ENCODE peak calls at places on chromosomes 6 and 20, in seven cellular contexts. B is stomach, E is AG10803, Y is adrenal gland, R is AG04449, X is epithelial cell of proximal tubule, A is fibroblast of mammary gland. L is an unnamed sample.

GRCh38 chr6:135496805-135497411 is 632 bp downstream of the AHI1 start:
- DNase-seq in R (no peak), E (no peak), X (no peak), Y (no peak), B (no peak), A (no peak), L (no peak)

GRCh38 chr6:7728855-7729590 is 3.1 kb downstream of the BMP6 start:
- DNase-seq in R (no peak), X (no peak), B (no peak), A (no peak), E (no peak), Y (no peak), L (no peak)

GRCh38 chr20:54085910-54086309 is 15.5 kb upstream of the BCAS1 start:
- DNase-seq in B (no peak), X (no peak), R (no peak), A (no peak), E (peak), Y (no peak), L (no peak)

GRCh38 chr6:142550310-142550709 is 248.5 kb downstream of the ADGRG6 start:
- DNase-seq in E (no peak), X (no peak), Y (no peak), R (no peak), A (no peak), B (no peak), L (no peak)

GRCh38 chr6:6508603-6509002 is 79.9 kb upstream of the LY86 start:
- DNase-seq in X (no peak), R (no peak), A (no peak), B (no peak), E (no peak), Y (no peak), L (no peak)

GRCh38 chr20:34708621-34709043 is 4.5 kb downstream of the TP53INP2 start:
- DNase-seq in B (peak), E (peak), A (peak), Y (peak), R (no peak), X (no peak), L (peak)

GRCh38 chr20:17445561-17445960 is 85.6 kb downstream of the BFSP1 start:
- DNase-seq in X (no peak), E (no peak), B (no peak), A (no peak), Y (peak), R (no peak), L (no peak)

GRCh38 chr20:53582574-53583351 is 10.9 kb downstream of the ZNF217 start:
- DNase-seq in Y (peak), A (peak), X (peak), R (peak), B (peak), E (peak), L (peak)

GRCh38 chr6:106903299-106903698 is 71.2 kb downstream of the CD24 start:
- DNase-seq in B (no peak), Y (no peak), X (no peak), R (no peak), A (no peak), E (no peak), L (no peak)

GRCh38 chr20:60583741-60584140 is 625.5 kb downstream of the CDH26 start:
- DNase-seq in A (peak), X (no peak), R (no peak), E (peak), Y (no peak), B (no peak), L (no peak)

GRCh38 chr6:27251672-27252251 is 4.3 kb downstream of the PRSS16 start:
- DNase-seq in E (peak), X (no peak), A (peak), Y (peak), R (no peak), B (peak), L (no peak)

GRCh38 chr20:56870271-56870670 is 241.2 kb downstream of the TFAP2C start:
- DNase-seq in R (no peak), X (no peak), Y (no peak), B (no peak), A (no peak), E (no peak), L (no peak)

GRCh38 chr20:7770046-7770445 is 170.2 kb downstream of the HAO1 start:
- DNase-seq in Y (no peak), R (no peak), B (no peak), E (no peak), X (no peak), A (no peak), L (no peak)

GRCh38 chr6:32689531-32690505 is 23.4 kb upstream of the HLA-DQB1 start:
- DNase-seq in A (peak), Y (no peak), R (no peak), E (no peak), X (no peak), B (no peak), L (peak)

GRCh38 chr6:76867182-76867581 is 596.1 kb downstream of the HTR1B start:
- DNase-seq in A (no peak), R (no peak), Y (no peak), B (no peak), X (no peak), E (no peak), L (no peak)

GRCh38 chr6:149451361-149452061 is 33.3 kb downstream of the ZC3H12D start:
- DNase-seq in E (no peak), X (no peak), R (no peak), B (no peak), Y (no peak), A (no peak), L (no peak)
- H3K4me3 ChIP-seq in E (no peak), X (no peak), R (peak), B (peak), Y (no peak), A (no peak), L (peak)

GRCh38 chr6:111418971-111419693 is 63.9 kb downstream of the REV3L start:
- DNase-seq in E (peak), X (no peak), B (no peak), R (peak), Y (no peak), A (peak), L (peak)

GRCh38 chr6:111427341-111428116 is 55.5 kb downstream of the REV3L start:
- DNase-seq in E (peak), A (peak), Y (no peak), B (no peak), X (peak), R (peak), L (peak)

GRCh38 chr6:111417946-111418345 is 65.1 kb downstream of the REV3L start:
- DNase-seq in A (peak), Y (no peak), B (no peak), R (no peak), E (peak), X (no peak), L (no peak)

GRCh38 chr6:111423960-111424846 is 58.8 kb downstream of the REV3L start:
- DNase-seq in A (peak), E (peak), Y (peak), X (no peak), R (no peak), B (peak), L (peak)

GRCh38 chr6:111423055-111423633 is 59.9 kb downstream of the REV3L start:
- DNase-seq in E (no peak), Y (no peak), X (no peak), R (no peak), A (peak), B (no peak), L (no peak)
- H3K4me3 ChIP-seq in E (no peak), Y (no peak), X (no peak), R (no peak), A (no peak), B (no peak), L (no peak)

DNA sequence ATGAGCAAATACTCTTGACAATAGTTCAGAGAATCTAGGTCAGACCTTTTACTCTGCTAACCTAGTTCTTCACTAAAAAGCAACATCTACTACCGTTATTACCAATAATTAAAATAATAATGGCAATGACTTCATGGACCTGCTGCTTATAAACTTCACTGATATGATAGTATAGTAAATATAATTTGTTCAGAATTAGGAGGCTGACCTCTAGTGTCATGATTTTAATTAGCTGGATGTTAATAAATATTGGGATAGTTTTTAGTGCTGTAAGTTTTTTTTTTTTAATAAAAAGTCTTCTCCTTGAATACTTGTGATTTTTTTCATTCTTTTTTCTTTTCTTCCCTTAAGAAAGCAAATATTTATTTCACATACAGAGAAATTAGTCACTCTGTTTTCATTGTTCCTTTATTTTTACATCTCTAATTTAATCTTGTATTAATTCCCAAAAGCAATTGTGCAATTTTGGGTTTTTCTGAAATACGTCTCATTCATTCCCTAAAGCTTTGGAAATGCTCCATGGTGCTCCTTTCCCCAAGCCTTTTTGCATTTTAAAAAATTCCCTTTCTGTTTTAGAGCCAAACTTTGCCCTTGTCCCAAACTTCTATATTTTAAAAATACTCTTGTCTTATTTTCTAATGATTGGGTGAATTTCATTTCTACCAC is 46.6 kb upstream of the UST start:
- DNase-seq in Y (no peak), X (no peak), A (peak), B (no peak), E (peak), R (no peak), L (peak)
- H3K4me3 ChIP-seq in Y (no peak), X (peak), A (peak), B (peak), E (peak), R (peak), L (peak)

GRCh38 chr6:131547524-131547923 is 25.5 kb upstream of the ARG1 start:
- DNase-seq in R (no peak), E (no peak), Y (no peak), A (no peak), B (no peak), X (no peak), L (no peak)

GRCh38 chr6:131555992-131556391 is 17.0 kb upstream of the ARG1 start:
- DNase-seq in E (no peak), X (no peak), Y (no peak), B (no peak), A (no peak), R (no peak), L (no peak)

GRCh38 chr6:131548441-131548840 is 24.6 kb upstream of the ARG1 start:
- DNase-seq in B (no peak), Y (no peak), X (no peak), A (peak), E (no peak), R (no peak), L (no peak)

DNA sequence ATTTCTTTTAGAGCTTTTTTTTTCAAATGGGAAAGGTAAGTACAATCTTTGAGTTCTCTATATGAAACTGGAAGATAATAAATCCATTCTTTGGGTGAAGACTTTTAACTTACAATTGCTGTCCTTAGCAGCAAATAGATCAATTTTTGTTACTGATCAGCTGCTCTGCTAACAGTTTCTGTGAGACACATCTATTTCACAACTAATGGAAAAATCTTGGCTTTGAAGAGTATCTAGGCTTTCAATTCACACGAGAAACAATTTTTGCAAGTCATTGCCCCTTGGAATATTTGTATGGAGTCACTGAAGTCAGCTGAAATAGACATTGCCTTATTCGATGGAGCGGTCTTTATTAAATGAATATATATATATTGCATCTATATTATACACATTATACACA is 20.5 kb upstream of the ARG1 start:
- DNase-seq in R (no peak), Y (no peak), X (no peak), B (no peak), E (no peak), A (no peak), L (no peak)
- H3K4me3 ChIP-seq in R (no peak), Y (no peak), X (no peak), B (no peak), E (no peak), A (no peak), L (no peak)

GRCh38 chr6:109021870-109022269 is 72.8 kb downstream of the SESN1 start:
- DNase-seq in Y (no peak), A (no peak), E (no peak), X (no peak), R (no peak), B (no peak), L (no peak)
- H3K4me3 ChIP-seq in Y (no peak), A (no peak), E (no peak), X (no peak), R (no peak), B (no peak), L (no peak)

GRCh38 chr6:167404385-167405049 is 79.6 kb downstream of the TTLL2 start:
- DNase-seq in X (no peak), R (no peak), Y (no peak), B (no peak), E (no peak), A (no peak), L (no peak)
- H3K4me3 ChIP-seq in X (no peak), R (no peak), Y (no peak), B (no peak), E (no peak), A (no peak), L (no peak)

DNA sequence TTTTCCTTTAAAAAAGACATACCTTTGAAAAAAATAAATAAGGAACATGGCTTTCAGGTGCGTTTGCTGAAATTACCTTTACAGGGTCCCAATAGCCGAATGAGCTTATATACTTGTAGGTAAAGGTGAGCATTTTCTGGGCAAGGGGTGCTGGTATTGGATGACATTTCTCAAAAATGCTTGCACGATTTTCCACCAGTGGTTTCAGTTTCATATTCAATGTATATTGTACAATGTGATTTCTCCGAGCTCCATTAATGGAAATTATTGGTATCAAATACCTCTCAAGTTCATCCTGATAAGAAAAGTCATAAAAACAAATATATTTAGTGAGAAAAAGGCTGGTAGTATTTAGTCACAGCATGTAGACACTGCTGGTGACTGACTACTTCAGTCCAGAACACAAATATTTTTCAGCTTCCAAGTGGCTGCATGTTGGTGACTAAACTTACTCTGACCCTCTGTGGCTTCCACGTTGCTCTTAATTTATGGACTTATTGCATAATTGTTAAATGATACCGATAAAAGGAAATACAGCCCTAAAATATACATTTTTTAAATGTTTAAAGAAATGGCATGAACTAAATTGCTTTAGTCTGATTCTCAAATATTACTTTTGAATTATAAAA is 32.9 kb upstream of the ZBTB24 start:
- DNase-seq in Y (no peak), X (no peak), A (peak), E (peak), R (no peak), B (no peak), L (peak)
- H3K4me3 ChIP-seq in Y (no peak), X (no peak), A (no peak), E (no peak), R (no peak), B (no peak), L (no peak)

L was measured in foreskin fibroblast.